ENCODE peak calls at places on chromosomes 16 and 17, in ten cellular contexts. S, T, F, N, P, Q, C, W, D and K are unnamed samples.

GRCh38 chr17:34153988-34154387 is 101.1 kb upstream of the CCL2 start:
- DNase-seq in C (no peak), P (no peak), W (no peak), Q (no peak), D (no peak), S (no peak), F (no peak), T (no peak), N (no peak), K (no peak)

GRCh38 chr17:29147682-29148081 is 32.5 kb downstream of the MYO18A start:
- DNase-seq in T (no peak), N (no peak), W (no peak), Q (no peak), S (no peak), P (no peak), C (no peak), D (no peak), F (no peak), K (no peak)

GRCh38 chr17:58530655-58531054 is 16.2 kb upstream of the MTMR4 start:
- DNase-seq in C (peak), P (no peak), W (no peak), T (no peak), F (no peak), Q (no peak), S (no peak), N (no peak), D (no peak), K (no peak)

GRCh38 chr17:13134106-13134505 is 116.3 kb upstream of the ELAC2 start:
- DNase-seq in Q (no peak), N (no peak), F (no peak), P (no peak), S (peak), T (no peak), C (no peak), W (no peak), D (no peak), K (no peak)

GRCh38 chr16:1097800-1098199 is 1.8 kb upstream of the C1QTNF8 start:
- DNase-seq in P (no peak), Q (no peak), N (no peak), S (no peak), T (no peak), F (peak), D (no peak), C (no peak), W (no peak), K (no peak)

GRCh38 chr17:82941021-82942001 is 101.5 kb upstream of the ZNF750 start:
- DNase-seq in F (peak), D (no peak), W (no peak), Q (no peak), S (no peak), T (peak), N (no peak), P (no peak), C (no peak), K (no peak)

GRCh38 chr16:23959069-23959800 is 123.5 kb downstream of the PRKCB start:
- DNase-seq in P (no peak), S (no peak), Q (no peak), W (no peak), F (no peak), C (no peak), T (no peak), N (no peak), D (no peak), K (no peak)

GRCh38 chr16:68786685-68787418 is 49.8 kb downstream of the CDH1 start:
- DNase-seq in T (peak), N (no peak), P (no peak), F (no peak), D (no peak), Q (peak), S (peak), W (no peak), C (no peak), K (no peak)

GRCh38 chr17:60311186-60311585 is 80.7 kb downstream of the USP32 start:
- DNase-seq in Q (no peak), T (no peak), W (no peak), F (no peak), S (peak), D (no peak), P (no peak), N (no peak), C (no peak), K (no peak)

GRCh38 chr16:9047689-9048301 is 43.6 kb upstream of the HAPSTR1 start:
- DNase-seq in C (peak), T (peak), Q (peak), P (peak), N (no peak), W (peak), D (no peak), S (peak), F (peak), K (no peak)

GRCh38 chr16:53893731-53894435 is 189.9 kb downstream of the FTO start:
- DNase-seq in D (no peak), C (no peak), P (no peak), Q (no peak), W (no peak), F (no peak), S (peak), T (peak), N (no peak), K (no peak)

GRCh38 chr16:52470601-52471000 is 76.3 kb downstream of the TOX3 start:
- DNase-seq in Q (no peak), D (no peak), F (no peak), N (no peak), W (no peak), P (no peak), S (no peak), C (no peak), T (no peak), K (no peak)

GRCh38 chr17:8372422-8372821 is 4.1 kb downstream of the KRABD2 start:
- DNase-seq in P (no peak), N (no peak), S (no peak), C (no peak), W (no peak), D (no peak), F (no peak), Q (no peak), T (no peak), K (no peak)

GRCh38 chr17:76983075-76983411 is 114.8 kb downstream of the MGAT5B start:
- DNase-seq in Q (no peak), D (peak), F (no peak), C (no peak), S (no peak), T (no peak), N (no peak), P (no peak), W (no peak), K (no peak)

GRCh38 chr17:76417499-76418143 is 33.2 kb downstream of the SPHK1 start:
- DNase-seq in F (no peak), S (no peak), T (no peak), C (no peak), W (no peak), P (no peak), N (no peak), Q (no peak), D (no peak), K (no peak)

GRCh38 chr17:78890111-78890897 is 12.7 kb downstream of the CEP295NL start:
- DNase-seq in F (peak), C (no peak), N (peak), D (no peak), S (no peak), W (peak), Q (peak), P (no peak), T (peak), K (peak)

GRCh38 chr17:6327007-6327406 is 107.9 kb downstream of the AIPL1 start:
- DNase-seq in N (no peak), C (peak), S (no peak), T (no peak), W (no peak), P (no peak), F (peak), D (no peak), Q (no peak), K (no peak)

GRCh38 chr16:87712184-87712822 is 53.5 kb downstream of the KLHDC4 start:
- DNase-seq in N (no peak), W (no peak), D (no peak), Q (no peak), T (no peak), C (no peak), F (no peak), P (no peak), S (no peak), K (no peak)

GRCh38 chr16:72113616-72113945 is 19.9 kb downstream of the DHX38 start:
- DNase-seq in S (no peak), Q (no peak), C (no peak), P (no peak), N (no peak), W (no peak), F (no peak), T (no peak), D (no peak), K (no peak)

GRCh38 chr17:61400058-61400785 is 579 bp downstream of the TBX2 start:
- DNase-seq in F (no peak), D (peak), T (no peak), P (no peak), Q (no peak), S (no peak), N (no peak), C (peak), W (no peak), K (no peak)

GRCh38 chr17:50213026-50214015 is 11.9 kb upstream of the COL1A1 start:
- DNase-seq in Q (no peak), P (peak), S (peak), N (peak), D (peak), C (peak), F (no peak), W (no peak), T (no peak), K (no peak)

GRCh38 chr17:12744298-12744697 is 45.0 kb upstream of the ARHGAP44 start:
- DNase-seq in S (no peak), N (no peak), W (no peak), F (peak), P (no peak), Q (no peak), T (no peak), D (no peak), C (no peak), K (no peak)

GRCh38 chr17:59046192-59046591 is 60.5 kb downstream of the TRIM37 start:
- DNase-seq in D (no peak), N (no peak), Q (no peak), P (no peak), F (no peak), C (no peak), S (peak), W (no peak), T (no peak), K (no peak)

GRCh38 chr16:31271621-31272190 is 11.9 kb downstream of the ITGAM start:
- DNase-seq in Q (no peak), C (no peak), T (no peak), P (no peak), N (no peak), S (no peak), D (no peak), F (no peak), W (no peak), K (no peak)

GRCh38 chr17:57406981-57407286 is 150.6 kb downstream of the MSI2 start:
- DNase-seq in T (no peak), D (no peak), P (no peak), C (no peak), W (no peak), N (no peak), S (no peak), F (no peak), Q (no peak), K (no peak)

GRCh38 chr17:57406131-57406980 is 150.0 kb downstream of the MSI2 start:
- DNase-seq in W (no peak), N (no peak), D (no peak), P (no peak), C (peak), S (no peak), T (no peak), F (no peak), Q (no peak), K (no peak)

GRCh38 chr17:57405486-57406072 is 149.3 kb downstream of the MSI2 start:
- DNase-seq in C (peak), P (no peak), Q (no peak), W (no peak), S (no peak), F (no peak), T (no peak), N (no peak), D (no peak), K (no peak)

GRCh38 chr17:57408064-57408811 is 151.9 kb downstream of the MSI2 start:
- DNase-seq in N (peak), P (peak), D (no peak), S (no peak), C (peak), T (peak), W (peak), F (no peak), Q (no peak), K (no peak)

GRCh38 chr17:57407287-57408063 is 151.2 kb downstream of the MSI2 start:
- DNase-seq in Q (no peak), T (peak), N (no peak), P (no peak), W (no peak), C (peak), S (no peak), D (no peak), F (no peak), K (no peak)
- TF ChIP-seq CTCF in Q (no peak), T (no peak), N (no peak), P (no peak), W (no peak), C (no peak), S (no peak), D (no peak), F (no peak), K (no peak)

DNA sequence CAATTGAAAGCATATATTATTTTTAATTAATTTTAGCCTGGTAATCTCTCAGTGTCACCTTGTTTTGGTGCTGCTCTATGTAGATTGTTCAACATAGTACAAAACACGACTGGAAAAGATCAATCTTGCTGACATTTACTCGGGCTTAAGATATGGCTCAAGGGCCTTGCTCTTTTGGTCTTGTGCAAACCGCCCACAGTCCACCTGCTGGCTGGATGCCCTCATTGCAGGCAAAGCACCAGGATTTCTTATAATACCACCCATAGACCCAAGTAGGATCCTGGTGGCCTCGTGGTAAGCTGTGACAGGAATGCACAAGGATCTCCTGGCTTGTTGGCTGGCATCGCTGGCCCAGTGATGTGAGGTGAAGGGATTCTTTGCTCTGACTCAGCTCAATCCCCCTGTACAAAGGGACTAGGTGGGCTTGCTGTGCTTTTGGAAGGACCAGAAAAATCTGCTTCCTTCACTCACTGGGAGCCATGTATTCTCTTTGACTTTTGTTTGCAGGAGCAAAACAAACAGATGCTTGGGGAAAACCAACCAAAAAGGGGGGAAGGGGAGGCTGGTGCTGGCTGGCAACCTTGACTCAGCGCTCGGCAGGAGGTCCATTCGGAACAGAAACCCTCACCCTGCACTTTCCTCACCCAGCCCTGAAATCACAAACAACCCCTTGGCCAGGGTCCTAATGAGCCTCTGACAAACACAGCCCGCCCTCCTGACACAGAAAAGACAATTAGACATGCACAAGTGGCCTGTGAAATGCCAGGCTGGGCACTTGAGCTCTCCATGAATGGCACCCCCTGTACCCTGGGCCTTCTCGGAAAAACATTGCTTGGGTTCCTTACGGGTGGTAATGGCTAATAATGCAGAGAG is 36.6 kb upstream of the MED9 start:
- DNase-seq in Q (peak), N (peak), W (peak), D (peak), S (peak), P (peak), F (peak), T (peak), C (peak), K (peak)
- TF ChIP-seq CTCF in Q (no peak), N (peak), W (peak), D (peak), S (peak), P (peak), F (peak), T (peak), C (peak), K (peak)

GRCh38 chr17:40431231-40431602 is 12.0 kb upstream of the IGFBP4 start:
- DNase-seq in N (no peak), T (no peak), Q (no peak), C (no peak), S (no peak), P (no peak), F (no peak), W (no peak), D (no peak), K (no peak)

GRCh38 chr17:40432864-40433528 is 10.3 kb upstream of the IGFBP4 start:
- DNase-seq in Q (no peak), N (no peak), D (peak), P (no peak), W (no peak), F (no peak), S (peak), C (no peak), T (peak), K (no peak)

GRCh38 chr17:40430272-40431230 is 12.7 kb upstream of the IGFBP4 start:
- DNase-seq in D (no peak), C (no peak), T (no peak), P (no peak), S (no peak), W (no peak), F (no peak), N (no peak), Q (no peak), K (no peak)

GRCh38 chr17:40436631-40437030 is 6.6 kb upstream of the IGFBP4 start:
- DNase-seq in S (no peak), C (no peak), D (no peak), F (no peak), P (no peak), N (no peak), W (no peak), T (no peak), Q (no peak), K (no peak)

GRCh38 chr17:40433551-40434384 is 9.5 kb upstream of the IGFBP4 start:
- DNase-seq in P (no peak), Q (no peak), C (peak), D (peak), F (no peak), T (no peak), N (no peak), S (no peak), W (no peak), K (no peak)
- TF ChIP-seq CTCF in P (peak), Q (no peak), C (peak), D (peak), F (peak), T (peak), N (peak), S (peak), W (peak), K (peak)

GRCh38 chr16:11913425-11914079 is 2.2 kb downstream of the GSPT1 start:
- DNase-seq in F (no peak), D (no peak), Q (no peak), T (no peak), W (no peak), N (no peak), S (peak), P (no peak), C (no peak), K (no peak)

GRCh38 chr16:11916524-11917285 is 949 bp upstream of the GSPT1 start:
- DNase-seq in S (peak), W (no peak), C (no peak), D (no peak), F (no peak), T (peak), P (no peak), N (no peak), Q (no peak), K (no peak)

GRCh38 chr16:11915644-11916523 is at the start of gene GSPT1:
- DNase-seq in N (peak), W (peak), Q (peak), C (peak), D (peak), T (peak), F (peak), P (peak), S (peak), K (peak)

GRCh38 chr16:11914210-11914758 is 1.5 kb downstream of the GSPT1 start:
- DNase-seq in C (no peak), D (no peak), W (no peak), N (no peak), Q (no peak), T (no peak), P (no peak), F (no peak), S (no peak), K (no peak)

DNA sequence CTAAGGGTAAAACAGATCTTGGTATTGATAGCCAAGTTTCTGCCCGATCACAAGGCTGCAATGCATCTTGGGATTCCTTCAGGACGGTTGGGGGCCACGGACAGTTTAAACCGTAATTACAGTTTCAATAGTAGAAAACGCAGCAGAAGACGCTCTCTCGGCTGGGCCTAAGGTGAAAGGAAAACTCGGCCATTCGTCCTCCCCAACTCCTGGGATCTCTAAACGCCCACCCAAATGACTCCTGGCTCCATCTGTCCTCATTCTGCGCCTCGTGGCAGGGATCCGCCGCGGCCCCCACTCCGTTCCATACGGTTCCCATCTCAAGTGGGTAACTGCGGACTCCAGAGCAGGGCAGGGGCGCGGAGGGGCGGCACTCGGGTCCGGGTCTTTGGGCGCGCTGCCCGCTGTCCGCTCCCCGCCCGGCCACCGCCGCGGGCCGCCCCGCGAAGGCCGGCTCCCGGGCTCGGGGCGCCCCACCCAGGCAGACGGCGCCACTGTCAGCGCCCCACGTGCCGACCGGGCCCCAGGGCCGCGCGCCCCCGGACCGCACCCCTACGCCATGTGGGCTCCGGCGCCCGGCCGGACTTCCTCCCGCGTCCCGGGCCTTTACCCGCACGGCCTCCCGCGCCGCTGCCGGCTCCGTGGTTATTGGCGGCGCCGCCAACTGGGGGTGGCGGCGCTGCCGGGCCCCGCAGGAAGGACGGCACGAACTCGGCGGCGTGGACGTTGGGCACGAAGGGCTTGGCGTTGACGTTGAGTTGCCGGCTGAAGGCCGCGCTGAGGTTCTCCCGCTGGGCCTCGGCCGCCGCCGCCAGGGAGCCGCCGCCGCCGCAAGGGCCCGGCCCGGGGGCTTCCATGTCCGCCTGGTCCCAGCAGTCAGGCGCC is 755 bp downstream of the GSPT1 start:
- DNase-seq in P (no peak), T (peak), C (peak), S (peak), F (peak), D (peak), Q (peak), W (peak), N (peak), K (no peak)
- TF ChIP-seq CTCF in P (no peak), T (no peak), C (peak), S (no peak), F (no peak), D (no peak), Q (no peak), W (no peak), N (no peak), K (no peak)

DNA sequence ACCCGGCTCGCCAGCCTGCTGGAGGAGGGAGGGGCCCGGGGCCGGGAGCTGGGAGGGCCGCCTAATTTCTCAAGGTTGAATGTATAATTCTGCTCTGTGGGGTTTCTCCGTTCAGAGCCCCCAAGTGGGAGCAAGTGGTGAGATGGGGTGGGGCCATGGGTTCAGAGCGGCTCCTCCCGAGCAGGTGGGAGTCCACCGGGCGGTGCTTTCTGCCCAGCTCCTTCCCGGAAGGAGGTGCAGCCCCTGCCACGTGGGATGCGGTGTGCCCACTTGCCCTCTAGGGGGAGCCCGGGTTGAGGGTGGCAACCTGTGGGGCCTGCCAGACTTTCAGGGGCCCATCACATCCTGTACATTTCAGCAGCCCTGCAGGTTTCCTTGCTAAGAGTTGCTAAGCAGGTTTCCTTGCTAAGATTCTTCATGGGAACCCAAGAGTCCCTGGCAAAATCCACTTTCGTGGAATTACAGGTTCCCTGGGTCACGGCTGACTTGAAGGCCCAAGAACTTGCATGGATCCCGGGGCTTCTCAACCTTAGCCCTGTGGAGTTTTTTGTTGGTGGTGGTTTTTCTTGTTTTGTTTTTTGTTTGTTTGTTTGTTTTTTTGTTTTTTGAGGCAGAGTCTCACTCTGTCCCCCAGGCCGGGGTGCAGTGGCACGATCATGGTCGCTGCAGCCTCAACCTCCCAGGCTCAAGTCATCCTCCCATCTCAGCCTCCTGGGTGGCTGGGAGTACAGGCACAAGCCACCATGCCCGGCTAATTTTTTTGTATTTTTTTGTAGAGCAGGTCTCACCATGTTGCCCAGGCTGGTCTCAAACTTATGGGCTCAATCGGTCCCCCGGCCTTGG is 196.6 kb upstream of the GSE1 start:
- DNase-seq in W (peak), T (peak), P (no peak), S (peak), Q (no peak), D (peak), F (peak), N (peak), C (peak), K (no peak)
- TF ChIP-seq CTCF in W (peak), T (peak), P (peak), S (peak), Q (no peak), D (peak), F (peak), N (peak), C (peak), K (peak)